ENCODE peak calls at places on chromosome 2, in four cellular contexts. One of them, this sample, is unnamed.

GRCh38 chr2:224220581-224221255 is 181.2 kb downstream of the FAM124B start:
- DNase-seq in K562: no peak
- DNase-seq in GM12878: no peak
- DNase-seq in HepG2: no peak
- DNase-seq in this sample: no peak

GRCh38 chr2:141379965-141380624 is 750.7 kb downstream of the LRP1B start:
- DNase-seq in K562: no peak
- DNase-seq in GM12878: no peak
- DNase-seq in HepG2: no peak
- DNase-seq in this sample: no peak

GRCh38 chr2:162333968-162334367 is 10.0 kb upstream of the GCA start:
- DNase-seq in K562: no peak
- DNase-seq in GM12878: no peak
- DNase-seq in HepG2: peak
- DNase-seq in this sample: peak

GRCh38 chr2:33085646-33086045 is 138.9 kb downstream of the LTBP1 start:
- DNase-seq in K562: no peak
- DNase-seq in GM12878: no peak
- DNase-seq in HepG2: no peak
- DNase-seq in this sample: no peak

GRCh38 chr2:204982303-204982702 is 437.0 kb downstream of the PARD3B start:
- DNase-seq in K562: peak
- DNase-seq in GM12878: no peak
- DNase-seq in HepG2: no peak
- DNase-seq in this sample: no peak

GRCh38 chr2:192155521-192156118 is 39.1 kb downstream of the TMEFF2 start:
- DNase-seq in K562: no peak
- DNase-seq in GM12878: no peak
- DNase-seq in HepG2: no peak
- DNase-seq in this sample: no peak

GRCh38 chr2:224449212-224450147 is 47.6 kb upstream of the FAM124B start:
- DNase-seq in K562: peak
- DNase-seq in GM12878: no peak
- DNase-seq in HepG2: peak
- DNase-seq in this sample: no peak

GRCh38 chr2:223970343-223971128 is 13.3 kb downstream of the MRPL44 start:
- DNase-seq in K562: no peak
- DNase-seq in GM12878: no peak
- DNase-seq in HepG2: peak
- DNase-seq in this sample: no peak

GRCh38 chr2:190837991-190838390 is 42.6 kb upstream of the GLS start:
- DNase-seq in K562: no peak
- DNase-seq in GM12878: no peak
- DNase-seq in HepG2: no peak
- DNase-seq in this sample: no peak

GRCh38 chr2:150167711-150168110 is 319.8 kb downstream of the RND3 start:
- DNase-seq in K562: peak
- DNase-seq in GM12878: peak
- DNase-seq in HepG2: no peak
- DNase-seq in this sample: no peak

GRCh38 chr2:230631470-230631869 is 81.2 kb upstream of the CAB39 start:
- DNase-seq in K562: no peak
- DNase-seq in GM12878: no peak
- DNase-seq in HepG2: no peak
- DNase-seq in this sample: no peak

GRCh38 chr2:211237586-211237985 is 681.2 kb downstream of the CPS1 start:
- DNase-seq in K562: no peak
- DNase-seq in GM12878: no peak
- DNase-seq in HepG2: no peak
- DNase-seq in this sample: no peak

GRCh38 chr2:164479460-164479859 is 141.8 kb downstream of the GRB14 start:
- DNase-seq in K562: no peak
- DNase-seq in GM12878: no peak
- DNase-seq in HepG2: peak
- DNase-seq in this sample: peak
- TF ChIP-seq CBFB in K562: no peak
- TF ChIP-seq CBFB in GM12878: no peak
- TF ChIP-seq CBFB in HepG2: no peak
- TF ChIP-seq CBFB in this sample: no peak

DNA sequence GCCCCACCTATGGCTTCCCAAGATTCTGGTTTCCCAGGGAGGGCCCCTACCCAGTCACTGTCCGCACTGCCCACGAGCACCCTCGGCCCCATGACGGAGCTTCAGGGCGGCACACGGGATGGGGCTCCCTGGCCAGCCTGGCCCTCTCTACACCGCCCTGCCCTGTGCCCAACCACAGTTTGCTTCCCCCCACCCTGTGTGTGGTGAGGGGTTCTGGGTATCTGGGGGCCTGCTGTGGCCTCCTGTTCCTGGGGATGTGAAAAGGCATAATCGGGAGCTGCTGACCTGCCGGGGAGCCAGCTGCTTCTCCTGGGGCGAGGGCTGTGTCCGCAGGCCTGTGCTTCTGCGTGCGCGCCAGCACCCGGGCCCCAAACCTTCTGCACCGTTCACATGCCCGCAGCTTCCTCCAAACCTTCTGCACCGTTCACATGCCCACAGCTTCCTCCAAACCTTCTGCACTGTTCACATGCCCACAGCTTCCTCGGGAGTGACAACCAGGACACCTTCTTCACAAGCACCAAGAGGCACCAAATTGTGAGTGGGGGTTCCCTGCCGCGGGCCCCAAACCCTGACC is 12.4 kb downstream of the ANO7 start:
- DNase-seq in K562: no peak
- DNase-seq in GM12878: no peak
- DNase-seq in HepG2: no peak
- DNase-seq in this sample: no peak
- TF ChIP-seq CBFB in K562: no peak
- TF ChIP-seq CBFB in GM12878: no peak
- TF ChIP-seq CBFB in HepG2: no peak
- TF ChIP-seq CBFB in this sample: no peak

GRCh38 chr2:183812091-183812490 is 687.8 kb downstream of the NUP35 start:
- DNase-seq in K562: no peak
- DNase-seq in GM12878: no peak
- DNase-seq in HepG2: no peak
- DNase-seq in this sample: no peak
- TF ChIP-seq CBFB in K562: no peak
- TF ChIP-seq CBFB in GM12878: no peak
- TF ChIP-seq CBFB in HepG2: no peak
- TF ChIP-seq CBFB in this sample: no peak

DNA sequence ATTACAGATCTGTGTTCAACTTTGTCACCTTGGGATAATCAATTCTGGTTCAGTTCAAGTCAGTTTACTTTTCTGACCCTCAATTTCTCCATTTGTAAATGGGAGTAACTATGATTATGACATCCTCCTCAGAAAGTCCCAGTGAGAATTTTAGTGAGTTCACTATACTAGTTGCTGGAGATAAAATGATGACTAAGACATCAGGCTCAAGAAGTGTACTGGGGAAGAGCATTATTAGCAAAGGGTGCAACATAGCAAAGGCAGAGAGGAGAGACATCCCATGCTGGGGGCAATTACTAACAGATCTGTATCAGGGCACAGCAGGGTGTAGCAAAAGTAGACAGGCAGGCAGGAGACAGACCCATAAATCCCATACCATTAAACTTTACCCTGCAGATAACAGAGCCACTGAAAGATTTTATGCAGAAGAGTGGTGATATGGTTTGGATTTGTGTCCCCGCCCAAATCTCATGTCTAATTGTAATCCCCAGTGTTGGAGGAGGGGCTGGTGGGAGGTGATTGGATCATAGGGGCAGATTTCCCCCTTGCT is 161.8 kb downstream of the SP3 start:
- DNase-seq in K562: no peak
- DNase-seq in GM12878: no peak
- DNase-seq in HepG2: no peak
- DNase-seq in this sample: no peak
- TF ChIP-seq CBFB in K562: no peak
- TF ChIP-seq CBFB in GM12878: no peak
- TF ChIP-seq CBFB in HepG2: no peak
- TF ChIP-seq CBFB in this sample: no peak

This sample was measured in WTC11.